ENCODE peak calls at places on chromosomes 6 and 20, in five cellular contexts. L, E, I, K and T are unnamed samples.

GRCh38 chr6:19024737-19025136 is 637.6 kb downstream of the RNF144B start:
- DNase-seq in L (peak; percentile 30), E (peak; percentile 51), K (peak; percentile 5), I (no peak), T (no peak)

GRCh38 chr6:111871207-111871606 is 2.0 kb downstream of the FYN start:
- DNase-seq in E (no peak), L (no peak), K (no peak), I (no peak), T (no peak)

GRCh38 chr20:17622086-17622850 is 52.4 kb downstream of the DSTN start:
- DNase-seq in K (peak; percentile 5), L (no peak), I (no peak), E (no peak), T (peak; percentile 4)

GRCh38 chr6:97524846-97525245 is 241.8 kb upstream of the MMS22L start:
- DNase-seq in L (no peak), I (no peak), E (peak; percentile 53), K (no peak), T (no peak)

GRCh38 chr6:106557837-106558236 is 71.5 kb downstream of the RTN4IP1 start:
- DNase-seq in E (no peak), K (no peak), I (no peak), L (peak; percentile 74), T (no peak)

GRCh38 chr6:100171533-100172321 is 177.7 kb upstream of the MCHR2 start:
- DNase-seq in E (no peak), K (no peak), I (peak; percentile 60), L (no peak), T (no peak)

GRCh38 chr6:137434640-137435039 is 59.6 kb downstream of the OLIG3 start:
- DNase-seq in E (no peak), L (no peak), I (no peak), K (no peak), T (no peak)

GRCh38 chr6:152563182-152563581 is 74.0 kb downstream of the SYNE1 start:
- DNase-seq in K (no peak), I (no peak), L (no peak), E (no peak), T (no peak)

GRCh38 chr6:5095236-5095635 is 10.1 kb downstream of the PPP1R3G start:
- DNase-seq in E (no peak), L (no peak), I (peak; percentile 56), K (no peak), T (no peak)

GRCh38 chr6:147905721-147906120 is 397.2 kb downstream of the SAMD5 start:
- DNase-seq in L (no peak), E (no peak), I (no peak), K (no peak), T (no peak)

GRCh38 chr6:73585566-73586415 is 65.0 kb upstream of the EEF1A1 start:
- DNase-seq in I (peak; percentile 66), L (peak; percentile 88), K (no peak), E (no peak), T (no peak)

GRCh38 chr20:3781153-3781910 is at the start of gene SPEF1:
- DNase-seq in E (peak; percentile 81), I (peak; percentile 33), L (peak; percentile 98), K (peak; percentile 95), T (peak; percentile 84)

GRCh38 chr6:36479256-36479655 is 36.5 kb downstream of the KCTD20 start:
- DNase-seq in L (no peak), I (no peak), E (no peak), K (no peak), T (no peak)

GRCh38 chr6:41372526-41373366 is 37.3 kb downstream of the NCR2 start:
- DNase-seq in I (no peak), K (peak; percentile 47), L (peak; percentile 49), E (peak; percentile 76), T (peak; percentile 19)

GRCh38 chr6:128803911-128804310 is 79.0 kb upstream of the LAMA2 start:
- DNase-seq in K (no peak), L (no peak), E (no peak), I (no peak), T (no peak)

GRCh38 chr6:5851261-5851757 is 155.4 kb downstream of the NRN1 start:
- DNase-seq in I (no peak), K (no peak), E (peak; percentile 90), L (no peak), T (peak; percentile 61)

GRCh38 chr6:41878246-41878645 is 16.9 kb downstream of the USP49 start:
- DNase-seq in L (no peak), K (no peak), E (no peak), I (no peak), T (no peak)

GRCh38 chr20:51275816-51276215 is 252.9 kb upstream of the KCNG1 start:
- DNase-seq in E (no peak), I (no peak), K (no peak), L (no peak), T (no peak)

GRCh38 chr6:108710560-108710959 is 137.7 kb upstream of the ARMC2 start:
- DNase-seq in K (no peak), L (no peak), I (no peak), E (no peak), T (no peak)

GRCh38 chr20:50680106-50680960 is 11.0 kb downstream of the RIPOR3 start:
- DNase-seq in K (no peak), I (no peak), E (no peak), L (peak; percentile 90), T (no peak)

GRCh38 chr20:51093240-51093763 is 70.4 kb upstream of the KCNG1 start:
- DNase-seq in E (no peak), I (no peak), L (no peak), K (no peak), T (no peak)

GRCh38 chr6:150813993-150814359 is 51.5 kb upstream of the MTHFD1L start:
- DNase-seq in I (peak; percentile 69), L (peak; percentile 18), E (no peak), K (no peak), T (no peak)

GRCh38 chr6:32084780-32085179 is 24.4 kb downstream of the TNXB start:
- DNase-seq in L (no peak), E (no peak), K (no peak), I (no peak), T (no peak)

GRCh38 chr6:44133003-44133931 is 5.9 kb downstream of the TMEM63B start:
- DNase-seq in I (no peak), E (no peak), L (peak; percentile 68), K (peak; percentile 94), T (no peak)

GRCh38 chr20:48626938-48627736 is 200.7 kb downstream of the PREX1 start:
- DNase-seq in K (peak; percentile 47), L (no peak), E (no peak), I (no peak), T (no peak)
- TF ChIP-seq TAF1 in K (no peak), L (no peak), E (no peak), I (no peak), T (no peak)

DNA sequence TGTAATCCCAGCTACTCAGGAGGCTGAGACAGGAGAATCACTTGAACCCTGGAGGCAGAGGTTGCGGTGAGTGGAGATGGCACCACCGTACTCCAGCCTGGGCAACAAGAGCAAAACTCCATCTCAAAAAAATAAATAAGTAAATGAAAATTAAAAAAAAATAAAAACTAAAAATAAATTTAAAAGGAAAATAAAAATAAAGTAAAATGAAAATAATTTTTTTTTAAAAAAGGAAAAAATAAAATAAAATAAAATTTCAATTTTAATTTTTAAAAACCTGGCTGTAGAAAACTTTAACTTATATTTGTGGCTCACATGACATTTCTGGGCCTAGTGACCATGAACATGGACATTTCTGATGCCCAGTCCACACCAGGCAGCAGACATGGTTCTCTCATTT is 16.1 kb downstream of the HCK start:
- DNase-seq in K (no peak), I (no peak), L (no peak), E (no peak), T (no peak)
- TF ChIP-seq POLR2AphosphoS5 in K (no peak), I (no peak), L (no peak), E (no peak), T (no peak)

DNA sequence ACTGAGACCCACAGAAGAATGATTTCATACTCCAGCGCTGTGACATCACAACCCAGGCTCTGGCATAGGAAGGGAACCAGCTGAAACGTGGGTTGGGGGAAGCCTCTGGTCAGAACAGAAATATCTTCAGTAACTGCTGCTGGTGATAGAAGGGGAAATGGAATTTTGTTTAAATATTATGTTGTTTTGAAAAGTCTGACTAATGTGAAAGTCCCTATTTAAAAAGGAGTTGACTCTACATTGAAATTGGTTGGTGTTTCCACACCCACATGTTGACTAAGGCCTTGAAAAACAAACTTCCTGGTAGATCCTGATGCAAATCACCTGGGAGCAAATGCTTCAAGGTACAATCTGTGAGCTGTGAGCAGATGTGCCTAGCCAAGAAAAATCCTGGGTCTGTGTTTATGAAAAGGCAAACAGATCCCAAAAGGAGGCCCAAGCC is 24.5 kb upstream of the TCP11 start:
- DNase-seq in E (no peak), L (peak; percentile 52), I (peak; percentile 15), K (no peak), T (no peak)
- TF ChIP-seq TAF1 in E (no peak), L (no peak), I (no peak), K (no peak), T (no peak)

DNA sequence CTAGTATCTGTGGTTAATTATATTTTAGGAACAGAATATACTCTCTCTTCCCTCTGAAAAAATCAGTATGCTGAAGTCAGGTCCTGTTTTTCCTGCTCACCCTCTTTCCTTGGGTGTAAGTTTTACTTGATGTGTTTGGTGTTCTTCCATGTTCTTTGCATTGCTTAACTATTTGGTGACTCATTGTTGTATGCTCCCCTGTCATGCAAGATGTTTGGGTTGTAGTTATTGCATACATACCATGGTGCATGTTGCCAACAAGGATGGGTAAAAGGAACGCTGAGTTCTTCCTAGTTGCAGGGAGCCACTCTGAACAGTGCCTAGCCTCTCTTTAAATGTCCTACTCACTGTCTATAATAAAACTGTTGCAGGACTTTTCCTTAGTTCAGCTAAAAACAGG is 207.9 kb upstream of the LAMP5 start:
- DNase-seq in K (no peak), E (no peak), L (peak; percentile 30), I (no peak), T (no peak)
- TF ChIP-seq POLR2AphosphoS5 in K (no peak), E (no peak), L (no peak), I (no peak), T (no peak)

DNA sequence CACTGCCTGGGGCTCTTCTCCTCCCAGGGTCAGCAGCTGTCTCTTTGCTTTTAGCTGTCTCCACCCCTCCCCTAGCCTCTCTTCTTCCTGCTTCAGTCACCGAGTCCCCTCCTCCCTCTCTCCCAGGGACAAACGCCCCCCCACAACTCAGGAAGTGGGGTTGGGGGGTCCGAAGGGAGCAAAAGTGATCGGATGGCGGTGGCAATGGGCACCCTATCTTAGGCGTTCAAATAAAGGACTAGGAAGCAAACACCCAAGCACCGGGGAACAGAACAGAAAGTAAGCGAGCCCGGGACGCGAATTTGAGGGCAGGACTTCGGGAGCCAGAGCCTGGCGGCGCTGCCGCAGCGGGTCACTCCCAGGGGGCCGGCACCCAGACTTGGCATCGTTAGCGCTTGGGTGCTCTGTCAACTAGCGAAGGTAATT is 951 bp upstream of the ITPR3 start:
- DNase-seq in I (no peak), K (peak; percentile 65), E (peak; percentile 61), L (no peak), T (no peak)
- TF ChIP-seq TAF1 in I (no peak), K (no peak), E (no peak), L (peak; percentile 29), T (no peak)

GRCh38 chr20:45971675-45972499 is at the start of gene ZNF335:
- DNase-seq in E (peak; percentile 96), L (peak; percentile 96), K (peak; percentile 99), I (peak; percentile 86), T (peak; percentile 97)
- TF ChIP-seq POLR2AphosphoS5 in E (peak; percentile 92), L (peak; percentile 71), K (no peak), I (peak; percentile 85), T (peak; percentile 72)

GRCh38 chr6:70337379-70338073 is 34.6 kb upstream of the COL9A1 start:
- DNase-seq in K (no peak), E (no peak), L (no peak), I (no peak), T (no peak)
- TF ChIP-seq TAF1 in K (no peak), E (no peak), L (no peak), I (no peak), T (no peak)